ENCODE peak calls at places on chromosomes 13 and 19, in five cellular contexts. H is BJ; K is psoas muscle; J is CD4-positive, CD25-positive, alpha-beta regulatory T cell; E is fibroblast of pulmonary artery. N is an unnamed sample.

GRCh38 chr19:15516363-15516762 is 8.0 kb downstream of the CYP4F22 start:
- DNase-seq in H (no peak), K (no peak), J (no peak), E (no peak), N (no peak)

GRCh38 chr13:99862243-99862642 is 109.3 kb downstream of the ZIC5 start:
- DNase-seq in H (no peak), K (no peak), J (no peak), E (no peak), N (no peak)

GRCh38 chr19:18156841-18157464 is 4.0 kb downstream of the PIK3R2 start:
- DNase-seq in H (no peak), K (peak), J (no peak), E (peak), N (no peak)

GRCh38 chr13:40779049-40779448 is 8.1 kb upstream of the MRPS31 start:
- DNase-seq in H (no peak), K (no peak), J (no peak), E (no peak), N (no peak)

GRCh38 chr13:49108204-49108603 is 111.9 kb upstream of the MLNR start:
- DNase-seq in H (no peak), K (no peak), J (no peak), E (no peak), N (no peak)

GRCh38 chr19:38831142-38831605 is 420 bp downstream of the ECH1 start:
- DNase-seq in H (peak), K (peak), J (no peak), E (peak), N (no peak)

GRCh38 chr19:41311613-41312012 is 1.6 kb downstream of the CCDC97 start:
- DNase-seq in H (no peak), K (no peak), J (no peak), E (no peak), N (no peak)

GRCh38 chr13:21309542-21310172 is 133.2 kb downstream of the MRPL57 start:
- DNase-seq in H (no peak), K (no peak), J (no peak), E (no peak), N (no peak)

GRCh38 chr19:2332341-2333026 is 4.0 kb downstream of the SPPL2B start:
- DNase-seq in H (no peak), K (no peak), J (no peak), E (no peak), N (peak)

GRCh38 chr19:19540707-19541515 is 2.8 kb downstream of the CILP2 start:
- DNase-seq in H (no peak), K (no peak), J (peak), E (peak), N (peak)

GRCh38 chr19:56085571-56086275 is 35.4 kb downstream of the ZNF787 start:
- DNase-seq in H (no peak), K (no peak), J (no peak), E (no peak), N (no peak)

GRCh38 chr19:11970174-11970573 is 5.3 kb downstream of the ZNF763 start:
- DNase-seq in H (no peak), K (no peak), J (no peak), E (no peak), N (no peak)

GRCh38 chr13:114034481-114034891 is 60.6 kb upstream of the C13orf46 start:
- DNase-seq in H (no peak), K (no peak), J (no peak), E (no peak), N (no peak)

GRCh38 chr19:34480971-34481821 is at the start of gene WTIP:
- DNase-seq in H (no peak), K (peak), J (no peak), E (peak), N (no peak)

GRCh38 chr19:51417107-51417806 is at the start of gene SIGLEC10:
- DNase-seq in H (no peak), K (peak), J (no peak), E (no peak), N (no peak)

GRCh38 chr19:6890938-6891337 is 3.6 kb downstream of the ADGRE1 start:
- DNase-seq in H (no peak), K (no peak), J (no peak), E (no peak), N (no peak)

GRCh38 chr19:10516064-10516385 is 1.2 kb downstream of the S1PR5 start:
- DNase-seq in H (no peak), K (no peak), J (no peak), E (no peak), N (no peak)

GRCh38 chr13:36029171-36029570 is 102.0 kb downstream of the DCLK1 start:
- DNase-seq in H (no peak), K (no peak), J (no peak), E (peak), N (no peak)

GRCh38 chr13:31320946-31321345 is 121.2 kb downstream of the B3GLCT start:
- DNase-seq in H (no peak), K (no peak), J (no peak), E (no peak), N (no peak)

GRCh38 chr13:28492527-28493367 is 2.2 kb downstream of the FLT1 start:
- DNase-seq in H (peak), K (no peak), J (no peak), E (no peak), N (no peak)

GRCh38 chr19:49422407-49423277 is 599 bp downstream of the PTH2 start:
- DNase-seq in H (no peak), K (peak), J (peak), E (peak), N (no peak)

N was measured in effector CD8-positive, alpha-beta T cell.